ENCODE peak calls at places on chromosomes 7 and 10, in five cellular contexts. U is EH, R is AG08396, H is NCI-H1105, D is HS-5. A is an unnamed sample.

GRCh38 chr10:97843296-97843671 is 6.4 kb upstream of the GOLGA7B start:
- DNase-seq in D (no peak), U (no peak), H (peak; percentile 46), R (no peak), A (no peak)

GRCh38 chr10:26844381-26844780 is 16.4 kb downstream of the ABI1 start:
- DNase-seq in H (no peak), R (no peak), D (no peak), U (no peak), A (no peak)

GRCh38 chr7:75716992-75717626 is 21.6 kb downstream of the HIP1 start:
- DNase-seq in R (peak; percentile 45), U (peak; percentile 85), H (no peak), D (peak; percentile 86), A (peak; percentile 52)

GRCh38 chr7:116399808-116400207 is 99.7 kb upstream of the CAV2 start:
- DNase-seq in R (peak; percentile 18), U (peak; percentile 64), D (peak; percentile 29), H (no peak), A (peak; percentile 4)

GRCh38 chr10:114538544-114538906 is 119.5 kb downstream of the ABLIM1 start:
- DNase-seq in R (no peak), H (no peak), D (no peak), U (no peak), A (no peak)

GRCh38 chr7:74183653-74184450 is 9.7 kb downstream of the EIF4H start:
- DNase-seq in H (no peak), D (no peak), U (no peak), R (no peak), A (no peak)

GRCh38 chr7:24337180-24337579 is 53.2 kb downstream of the NPY start:
- DNase-seq in R (no peak), D (no peak), U (no peak), H (peak; percentile 71), A (no peak)

GRCh38 chr7:11345621-11346020 is 371.9 kb downstream of the PHF14 start:
- DNase-seq in D (no peak), U (peak; percentile 31), R (no peak), H (no peak), A (no peak)

GRCh38 chr10:100303724-100304319 is 17.3 kb upstream of the BLOC1S2 start:
- DNase-seq in H (peak; percentile 5), U (peak; percentile 33), R (peak; percentile 39), D (no peak), A (peak; percentile 15)

GRCh38 chr7:157684596-157685429 is 348.0 kb downstream of the DNAJB6 start:
- DNase-seq in H (no peak), R (no peak), D (no peak), U (no peak), A (no peak)

GRCh38 chr7:6640246-6640721 is 3.2 kb downstream of the ZNF316 start:
- DNase-seq in D (no peak), R (no peak), U (peak; percentile 57), H (no peak), A (no peak)

GRCh38 chr7:55072251-55072650 is 53.4 kb downstream of the EGFR start:
- DNase-seq in H (no peak), D (no peak), R (no peak), U (no peak), A (no peak)

GRCh38 chr7:3174515-3175318 is 126.3 kb upstream of the SDK1 start:
- DNase-seq in H (no peak), D (no peak), U (no peak), R (no peak), A (no peak)

GRCh38 chr7:29976673-29977072 is 12.9 kb downstream of the SCRN1 start:
- DNase-seq in H (no peak), D (no peak), U (no peak), R (no peak), A (no peak)

GRCh38 chr7:119842786-119843185 is 430.2 kb upstream of the KCND2 start:
- DNase-seq in R (no peak), U (no peak), H (no peak), D (no peak), A (no peak)